ENCODE peak calls at places on chromosomes 16 and 17, in five cellular contexts. One of them, this sample, is unnamed.
A peak's percentile ranks its signal among the peaks of the same experiment; 100 is the strongest.

GRCh38 chr17:51015145-51015558 is 105.5 kb downstream of the SPAG9 start:
- DNase-seq in stimulated activated CD8-positive, alpha-beta memory T cell treated with anti-CD3 and anti-CD28 coated beads, Interleukin-15, amount 100 ng/mL, for 24 hours: no peak
- DNase-seq in AG09309: no peak
- DNase-seq in A549: no peak
- DNase-seq in posterior cingulate gyrus: no peak
- DNase-seq in this sample: no peak

GRCh38 chr17:66494023-66494803 is 191.8 kb downstream of the PRKCA start:
- DNase-seq in A549: peak; percentile 82
- DNase-seq in stimulated activated CD8-positive, alpha-beta memory T cell treated with anti-CD3 and anti-CD28 coated beads, Interleukin-15, amount 100 ng/mL, for 24 hours: no peak
- DNase-seq in posterior cingulate gyrus: no peak
- DNase-seq in AG09309: peak; percentile 75
- DNase-seq in this sample: no peak

GRCh38 chr16:89370081-89370511 is 120.3 kb downstream of the ANKRD11 start:
- DNase-seq in A549: no peak
- DNase-seq in stimulated activated CD8-positive, alpha-beta memory T cell treated with anti-CD3 and anti-CD28 coated beads, Interleukin-15, amount 100 ng/mL, for 24 hours: no peak
- DNase-seq in posterior cingulate gyrus: no peak
- DNase-seq in AG09309: no peak
- DNase-seq in this sample: no peak

GRCh38 chr17:4950075-4950756 is 703 bp upstream of the ENO3 start:
- DNase-seq in stimulated activated CD8-positive, alpha-beta memory T cell treated with anti-CD3 and anti-CD28 coated beads, Interleukin-15, amount 100 ng/mL, for 24 hours: no peak
- DNase-seq in posterior cingulate gyrus: peak; percentile 19
- DNase-seq in A549: peak; percentile 36
- DNase-seq in AG09309: no peak
- DNase-seq in this sample: no peak

GRCh38 chr16:22353188-22353919 is 21.1 kb downstream of the CDR2 start:
- DNase-seq in posterior cingulate gyrus: no peak
- DNase-seq in stimulated activated CD8-positive, alpha-beta memory T cell treated with anti-CD3 and anti-CD28 coated beads, Interleukin-15, amount 100 ng/mL, for 24 hours: no peak
- DNase-seq in AG09309: peak; percentile 71
- DNase-seq in A549: no peak
- DNase-seq in this sample: no peak

GRCh38 chr16:53643474-53643873 is 60.2 kb downstream of the RPGRIP1L start:
- DNase-seq in posterior cingulate gyrus: no peak
- DNase-seq in stimulated activated CD8-positive, alpha-beta memory T cell treated with anti-CD3 and anti-CD28 coated beads, Interleukin-15, amount 100 ng/mL, for 24 hours: no peak
- DNase-seq in A549: no peak
- DNase-seq in AG09309: no peak
- DNase-seq in this sample: no peak

GRCh38 chr17:81349397-81350319 is 45.6 kb upstream of the BAHCC1 start:
- DNase-seq in posterior cingulate gyrus: no peak
- DNase-seq in stimulated activated CD8-positive, alpha-beta memory T cell treated with anti-CD3 and anti-CD28 coated beads, Interleukin-15, amount 100 ng/mL, for 24 hours: no peak
- DNase-seq in AG09309: no peak
- DNase-seq in A549: no peak
- DNase-seq in this sample: no peak

GRCh38 chr16:67244387-67245188 is 2.7 kb downstream of the FHOD1 start:
- DNase-seq in AG09309: peak; percentile 59
- DNase-seq in stimulated activated CD8-positive, alpha-beta memory T cell treated with anti-CD3 and anti-CD28 coated beads, Interleukin-15, amount 100 ng/mL, for 24 hours: no peak
- DNase-seq in A549: peak; percentile 80
- DNase-seq in posterior cingulate gyrus: no peak
- DNase-seq in this sample: peak; percentile 68

GRCh38 chr16:87715231-87715630 is 50.6 kb downstream of the KLHDC4 start:
- DNase-seq in stimulated activated CD8-positive, alpha-beta memory T cell treated with anti-CD3 and anti-CD28 coated beads, Interleukin-15, amount 100 ng/mL, for 24 hours: no peak
- DNase-seq in AG09309: no peak
- DNase-seq in A549: no peak
- DNase-seq in posterior cingulate gyrus: no peak
- DNase-seq in this sample: no peak